ENCODE peak calls at places on chromosomes 5 and 9, in ten cellular contexts. R, N, Y, K, T, H, A, S, D and P are unnamed samples.

GRCh38 chr9:106066937-106067545 is 372.7 kb downstream of the TMEM38B start:
- DNase-seq in R (no peak), N (no peak), Y (peak), K (no peak), T (no peak), H (no peak), A (no peak), S (no peak), D (no peak), P (no peak)

GRCh38 chr5:128895122-128895521 is 70.2 kb upstream of the SLC27A6 start:
- DNase-seq in R (no peak), N (no peak), Y (no peak), K (no peak), T (no peak), H (no peak), A (no peak), S (no peak), D (no peak), P (no peak)

GRCh38 chr9:76216161-76216649 is 178.0 kb downstream of the RFK start:
- DNase-seq in R (no peak), N (no peak), Y (peak), K (peak), T (no peak), H (peak), A (no peak), S (no peak), D (peak), P (no peak)

GRCh38 chr5:154409230-154409840 is 36.5 kb upstream of the SAP30L start:
- DNase-seq in R (no peak), N (no peak), Y (no peak), K (no peak), T (no peak), H (no peak), A (no peak), S (no peak), D (no peak), P (no peak)

GRCh38 chr5:1217596-1218206 is 7.5 kb upstream of the SLC6A18 start:
- DNase-seq in R (no peak), N (no peak), Y (peak), K (no peak), T (no peak), H (no peak), A (no peak), S (no peak), D (no peak), P (no peak)

GRCh38 chr9:120386390-120387131 is 193.4 kb downstream of the CDK5RAP2 start:
- DNase-seq in R (peak), N (no peak), Y (peak), K (no peak), T (no peak), H (no peak), A (peak), S (no peak), D (no peak), P (no peak)

GRCh38 chr5:142110046-142110531 is 1.5 kb downstream of the NDFIP1 start:
- DNase-seq in R (peak), N (no peak), Y (peak), K (peak), T (no peak), H (peak), A (no peak), S (no peak), D (no peak), P (peak)

GRCh38 chr9:88028338-88028737 is 54.0 kb upstream of the CDK20 start:
- DNase-seq in R (no peak), N (no peak), Y (no peak), K (no peak), T (no peak), H (no peak), A (no peak), S (no peak), D (no peak), P (no peak)

GRCh38 chr9:6938447-6938846 is 180.7 kb downstream of the KDM4C start:
- DNase-seq in R (no peak), N (no peak), Y (no peak), K (peak), T (no peak), H (peak), A (no peak), S (no peak), D (peak), P (no peak)

GRCh38 chr9:122084276-122084675 is 8.8 kb downstream of the TTLL11 start:
- DNase-seq in R (no peak), N (no peak), Y (no peak), K (no peak), T (no peak), H (no peak), A (no peak), S (no peak), D (no peak), P (no peak)

GRCh38 chr9:84513473-84513872 is 156.1 kb upstream of the NTRK2 start:
- DNase-seq in R (no peak), N (no peak), Y (no peak), K (no peak), T (no peak), H (no peak), A (no peak), S (no peak), D (no peak), P (no peak)

GRCh38 chr5:1390861-1391600 is 46.1 kb upstream of the CLPTM1L start:
- DNase-seq in R (no peak), N (no peak), Y (no peak), K (no peak), T (no peak), H (no peak), A (no peak), S (no peak), D (no peak), P (no peak)

GRCh38 chr5:75678155-75678554 is 39.1 kb downstream of the POC5 start:
- DNase-seq in R (no peak), N (no peak), Y (peak), K (no peak), T (no peak), H (no peak), A (no peak), S (no peak), D (no peak), P (no peak)

GRCh38 chr5:90709323-90710148 is 150.9 kb downstream of the ADGRV1 start:
- DNase-seq in R (peak), N (peak), Y (peak), K (peak), T (peak), H (peak), A (peak), S (no peak), D (peak), P (no peak)

GRCh38 chr5:179228341-179229121 is 116.7 kb downstream of the ADAMTS2 start:
- DNase-seq in R (no peak), N (no peak), Y (no peak), K (no peak), T (no peak), H (no peak), A (no peak), S (no peak), D (no peak), P (no peak)

GRCh38 chr9:110050925-110051355 is 157.0 kb downstream of the C9orf152 start:
- DNase-seq in R (no peak), N (peak), Y (peak), K (peak), T (no peak), H (peak), A (no peak), S (no peak), D (peak), P (no peak)

GRCh38 chr5:171413153-171413910 is 6.1 kb upstream of the FGF18 start:
- DNase-seq in R (no peak), N (no peak), Y (no peak), K (no peak), T (no peak), H (no peak), A (no peak), S (no peak), D (no peak), P (no peak)

GRCh38 chr9:132802121-132802795 is 75.8 kb downstream of the AK8 start:
- DNase-seq in R (no peak), N (no peak), Y (no peak), K (no peak), T (no peak), H (no peak), A (no peak), S (no peak), D (no peak), P (no peak)

GRCh38 chr5:122500245-122501086 is 188.4 kb downstream of the SNCAIP start:
- DNase-seq in R (peak), N (peak), Y (peak), K (peak), T (no peak), H (peak), A (no peak), S (no peak), D (no peak), P (no peak)

GRCh38 chr5:116068028-116068632 is 16.7 kb upstream of the COMMD10 start:
- DNase-seq in R (no peak), N (peak), Y (peak), K (peak), T (no peak), H (peak), A (peak), S (no peak), D (no peak), P (peak)

GRCh38 chr5:97874491-97874890 is 691.4 kb upstream of the RIOK2 start:
- DNase-seq in R (no peak), N (no peak), Y (no peak), K (no peak), T (no peak), H (no peak), A (no peak), S (no peak), D (no peak), P (no peak)

GRCh38 chr5:57243286-57244137 is 69.7 kb downstream of the GPBP1 start:
- DNase-seq in R (no peak), N (no peak), Y (no peak), K (no peak), T (no peak), H (no peak), A (no peak), S (no peak), D (no peak), P (no peak)

GRCh38 chr5:60366489-60366888 is 333.5 kb downstream of the DEPDC1B start:
- DNase-seq in R (no peak), N (no peak), Y (no peak), K (no peak), T (no peak), H (no peak), A (no peak), S (no peak), D (no peak), P (no peak)

GRCh38 chr5:173232499-173233346 is 2.3 kb downstream of the NKX2-5 start:
- DNase-seq in R (no peak), N (no peak), Y (peak), K (no peak), T (no peak), H (no peak), A (no peak), S (no peak), D (no peak), P (no peak)

GRCh38 chr5:93941897-93942296 is 200.5 kb upstream of the POU5F2 start:
- DNase-seq in R (peak), N (no peak), Y (peak), K (no peak), T (no peak), H (no peak), A (no peak), S (no peak), D (no peak), P (no peak)

GRCh38 chr9:26524225-26524624 is 368.4 kb downstream of the CAAP1 start:
- DNase-seq in R (no peak), N (no peak), Y (no peak), K (no peak), T (no peak), H (no peak), A (peak), S (no peak), D (no peak), P (no peak)

GRCh38 chr5:149397530-149397929 is 18.4 kb upstream of the IL17B start:
- DNase-seq in R (no peak), N (no peak), Y (no peak), K (no peak), T (no peak), H (peak), A (no peak), S (no peak), D (no peak), P (no peak)

GRCh38 chr9:33143241-33143642 is 23.9 kb downstream of the B4GALT1 start:
- DNase-seq in R (peak), N (no peak), Y (no peak), K (no peak), T (no peak), H (peak), A (no peak), S (no peak), D (no peak), P (no peak)

GRCh38 chr5:122906768-122907167 is 61.4 kb downstream of the SNX24 start:
- DNase-seq in R (no peak), N (peak), Y (no peak), K (no peak), T (no peak), H (no peak), A (no peak), S (no peak), D (no peak), P (no peak)

GRCh38 chr9:94097788-94098413 is 13.6 kb downstream of the PTPDC1 start:
- DNase-seq in R (no peak), N (peak), Y (no peak), K (no peak), T (no peak), H (peak), A (no peak), S (no peak), D (peak), P (no peak)

GRCh38 chr5:6732634-6733410 is 19.6 kb downstream of the TENT4A start:
- DNase-seq in R (no peak), N (no peak), Y (no peak), K (no peak), T (no peak), H (peak), A (no peak), S (no peak), D (no peak), P (no peak)

GRCh38 chr9:33125871-33126822 is 41.0 kb downstream of the B4GALT1 start:
- DNase-seq in R (no peak), N (no peak), Y (no peak), K (no peak), T (no peak), H (no peak), A (no peak), S (no peak), D (no peak), P (peak)

GRCh38 chr9:72476617-72477375 is 44.6 kb upstream of the TMC1 start:
- DNase-seq in R (no peak), N (peak), Y (peak), K (peak), T (peak), H (peak), A (peak), S (no peak), D (no peak), P (no peak)